ENCODE peak calls at places on chromosomes 3 and 15, in four cellular contexts. G, W, M and J are unnamed samples.

GRCh38 chr15:45641374-45641778 is 6.5 kb downstream of the SQOR start:
- DNase-seq in G (peak), M (peak), W (peak), J (no peak)

GRCh38 chr3:96192951-96193350 is 621.4 kb upstream of the EPHA6 start:
- DNase-seq in M (no peak), W (peak), G (peak), J (no peak)

GRCh38 chr3:149435936-149436885 is 38.3 kb upstream of the TM4SF4 start:
- DNase-seq in G (no peak), M (no peak), W (no peak), J (no peak)

GRCh38 chr3:42518800-42519567 is 16.5 kb downstream of the VIPR1 start:
- DNase-seq in W (no peak), G (no peak), M (no peak), J (peak)

GRCh38 chr15:60340207-60340921 is 57.4 kb downstream of the ANXA2 start:
- DNase-seq in M (no peak), G (peak), W (peak), J (no peak)

GRCh38 chr3:196440041-196440537 is 7.9 kb upstream of the UBXN7 start:
- DNase-seq in W (peak), G (no peak), M (no peak), J (peak)

GRCh38 chr3:25480811-25481210 is 52.7 kb downstream of the RARB start:
- DNase-seq in M (no peak), G (no peak), W (no peak), J (no peak)

GRCh38 chr3:27458929-27459328 is 25.3 kb downstream of the SLC4A7 start:
- DNase-seq in M (no peak), G (no peak), W (no peak), J (no peak)

GRCh38 chr15:97525809-97526208 is 434.7 kb upstream of the ARRDC4 start:
- DNase-seq in W (no peak), G (no peak), M (no peak), J (no peak)

GRCh38 chr3:138974467-138974866 is 27.4 kb downstream of the FOXL2NB start:
- DNase-seq in W (peak), G (no peak), M (no peak), J (no peak)

GRCh38 chr3:67685499-67685898 is 31.1 kb upstream of the SUCLG2 start:
- DNase-seq in M (no peak), W (no peak), G (no peak), J (no peak)

GRCh38 chr3:160673188-160673587 is 3.8 kb upstream of the ARL14 start:
- DNase-seq in G (no peak), M (no peak), W (no peak), J (no peak)

GRCh38 chr3:69236808-69237707 is 114.7 kb upstream of the LMOD3 start:
- DNase-seq in W (no peak), G (no peak), M (no peak), J (no peak)

GRCh38 chr3:115436767-115437301 is 186.5 kb upstream of the GAP43 start:
- DNase-seq in W (peak), G (peak), M (no peak), J (no peak)

GRCh38 chr15:56804908-56805307 is 71.6 kb upstream of the ZNF280D start:
- DNase-seq in W (peak), M (no peak), G (no peak), J (no peak)

GRCh38 chr3:184234671-184235380 is 5.4 kb downstream of the VWA5B2 start:
- DNase-seq in M (no peak), W (no peak), G (no peak), J (no peak)

GRCh38 chr3:112302881-112303761 is 9.1 kb upstream of the SLC9C1 start:
- DNase-seq in M (no peak), G (no peak), W (no peak), J (no peak)

GRCh38 chr15:70154440-70155347 is 57.0 kb upstream of the TLE3 start:
- DNase-seq in M (no peak), G (no peak), W (no peak), J (peak)

GRCh38 chr15:92655178-92655995 is at the start of gene FAM174B:
- DNase-seq in M (peak), G (no peak), W (no peak), J (peak)

GRCh38 chr3:63975705-63976104 is 47.6 kb downstream of the PSMD6 start:
- DNase-seq in G (peak), M (no peak), W (peak), J (peak)

GRCh38 chr3:124760601-124761000 is 30.3 kb downstream of the UMPS start:
- DNase-seq in G (peak), M (no peak), W (peak), J (no peak)

GRCh38 chr3:1587426-1587825 is 494.6 kb downstream of the CNTN6 start:
- DNase-seq in M (no peak), W (no peak), G (no peak), J (no peak)

GRCh38 chr3:49554639-49555265 is 475 bp downstream of the BSN start:
- DNase-seq in W (peak), G (no peak), M (peak), J (peak)

GRCh38 chr3:48347500-48347899 is 14.0 kb upstream of the SPINK8 start:
- DNase-seq in G (no peak), M (no peak), W (no peak), J (no peak)

GRCh38 chr3:14194865-14195264 is 16.2 kb downstream of the LSM3 start:
- DNase-seq in M (no peak), W (no peak), G (no peak), J (no peak)